ENCODE peak calls at places on chromosomes 4 and X, in eight cellular contexts. W is A549, F is Calu3, Y is stomach, R is astrocyte of the spinal cord, M is foreskin fibroblast, V is GM06990, K is NB4. U is an unnamed sample.

GRCh38 chr4:137213372-137214173 is 318.7 kb downstream of the PCDH18 start:
- DNase-seq in R (peak; percentile 24), M (peak; percentile 64), Y (no peak), K (no peak), V (no peak), W (no peak), F (no peak), U (no peak)

GRCh38 chr4:22483551-22483981 is 32.3 kb downstream of the ADGRA3 start:
- DNase-seq in R (peak; percentile 73), W (no peak), Y (no peak), K (peak; percentile 9), M (peak; percentile 83), V (peak; percentile 63), F (no peak), U (peak; percentile 87)

GRCh38 chr4:148056879-148057278 is 325.0 kb downstream of the ARHGAP10 start:
- DNase-seq in W (peak; percentile 3), Y (peak; percentile 52), K (peak; percentile 89), R (peak; percentile 75), M (peak; percentile 32), F (peak; percentile 28), V (peak; percentile 77), U (peak; percentile 78)

GRCh38 chrX:41616255-41616654 is 72.5 kb upstream of the GPR34 start:
- DNase-seq in M (no peak), V (no peak), W (no peak), F (no peak), R (no peak), K (no peak), Y (no peak), U (no peak)

GRCh38 chr4:142583708-142584107 is 262.4 kb downstream of the INPP4B start:
- DNase-seq in M (no peak), K (no peak), R (no peak), Y (no peak), V (no peak), W (no peak), F (no peak), U (no peak)

GRCh38 chr4:151744614-151745013 is 16.2 kb downstream of the GATB start:
- DNase-seq in R (peak; percentile 93), W (peak; percentile 35), K (no peak), M (peak; percentile 89), Y (no peak), F (peak; percentile 8), V (no peak), U (peak; percentile 59)

GRCh38 chrX:134600714-134601113 is 57.6 kb downstream of the PLAC1 start:
- DNase-seq in Y (no peak), M (peak; percentile 75), R (peak; percentile 59), K (peak; percentile 71), W (no peak), F (no peak), V (peak; percentile 23), U (peak; percentile 40)

GRCh38 chr4:5142726-5143125 is 91.4 kb downstream of the STK32B start:
- DNase-seq in Y (peak; percentile 66), R (peak; percentile 38), M (no peak), V (no peak), K (peak; percentile 70), F (no peak), W (peak; percentile 58), U (peak; percentile 54)

GRCh38 chr4:1097553-1097952 is 15.8 kb downstream of the RNF212 start:
- DNase-seq in F (no peak), V (no peak), Y (no peak), M (no peak), K (no peak), W (no peak), R (no peak), U (no peak)

GRCh38 chr4:81166431-81166830 is 48.6 kb downstream of the PRKG2 start:
- DNase-seq in R (peak; percentile 39), V (no peak), F (no peak), Y (no peak), K (no peak), W (no peak), M (peak; percentile 56), U (peak; percentile 42)

GRCh38 chr4:8188743-8189550 is 10.1 kb upstream of the SH3TC1 start:
- DNase-seq in K (no peak), R (no peak), Y (peak; percentile 82), M (no peak), V (no peak), W (no peak), F (no peak), U (peak; percentile 97)

GRCh38 chrX:109389917-109390316 is 92.0 kb downstream of the GUCY2F start:
- DNase-seq in W (no peak), Y (no peak), K (no peak), R (no peak), M (no peak), F (no peak), V (no peak), U (no peak)

GRCh38 chr4:138910914-138911336 is 104.7 kb upstream of the NOCT start:
- DNase-seq in K (no peak), R (peak; percentile 88), Y (peak; percentile 72), W (peak; percentile 90), F (peak; percentile 55), M (peak; percentile 13), V (no peak), U (peak; percentile 89)

DNA sequence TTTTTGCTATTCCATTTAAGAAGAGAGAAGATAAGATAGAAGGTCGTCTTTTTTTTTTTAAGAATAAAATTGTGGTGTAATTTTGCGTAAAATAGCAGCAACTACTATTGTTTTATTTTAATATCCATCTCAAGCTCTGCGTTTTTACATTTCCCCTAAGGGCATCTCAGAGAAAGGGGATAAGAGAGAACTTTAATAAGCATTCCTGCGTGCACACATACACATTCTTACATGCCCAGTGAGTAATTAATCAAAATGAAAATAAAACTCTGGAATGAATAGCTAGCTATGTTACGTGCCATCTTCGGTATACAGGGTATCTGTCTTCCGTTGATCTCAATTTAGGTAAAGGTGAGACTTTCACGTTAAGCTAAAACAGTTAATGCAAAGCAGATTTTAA is 200.3 kb upstream of the TENM3 start:
- DNase-seq in R (no peak), M (no peak), K (no peak), W (no peak), Y (no peak), V (no peak), F (no peak), U (no peak)
- TF ChIP-seq CTCF in R (no peak), M (no peak), K (no peak), W (no peak), Y (no peak), V (no peak), F (no peak), U (no peak)

GRCh38 chr4:146582864-146583263 is 55.8 kb upstream of the POU4F2 start:
- DNase-seq in F (no peak), R (no peak), V (no peak), K (peak; percentile 14), W (no peak), Y (no peak), M (no peak), U (peak; percentile 35)
- TF ChIP-seq CTCF in F (no peak), R (no peak), V (no peak), K (no peak), W (no peak), Y (no peak), M (peak; percentile 8), U (peak; percentile 32)

GRCh38 chr4:47839259-47839658 is 1.4 kb upstream of the CORIN start:
- DNase-seq in M (no peak), R (peak; percentile 54), V (peak; percentile 36), W (peak; percentile 1), F (no peak), K (peak; percentile 47), Y (no peak), U (no peak)
- TF ChIP-seq CTCF in M (peak; percentile 45), R (peak; percentile 44), V (peak; percentile 57), W (no peak), F (no peak), K (peak; percentile 27), Y (no peak), U (no peak)

GRCh38 chrX:338836-339400 is 20.3 kb upstream of the GTPBP6 start:
- DNase-seq in Y (no peak), K (no peak), W (no peak), M (no peak), V (no peak), R (no peak), F (no peak), U (no peak)
- TF ChIP-seq CTCF in Y (no peak), K (no peak), W (no peak), M (no peak), V (no peak), R (no peak), F (no peak), U (no peak)

DNA sequence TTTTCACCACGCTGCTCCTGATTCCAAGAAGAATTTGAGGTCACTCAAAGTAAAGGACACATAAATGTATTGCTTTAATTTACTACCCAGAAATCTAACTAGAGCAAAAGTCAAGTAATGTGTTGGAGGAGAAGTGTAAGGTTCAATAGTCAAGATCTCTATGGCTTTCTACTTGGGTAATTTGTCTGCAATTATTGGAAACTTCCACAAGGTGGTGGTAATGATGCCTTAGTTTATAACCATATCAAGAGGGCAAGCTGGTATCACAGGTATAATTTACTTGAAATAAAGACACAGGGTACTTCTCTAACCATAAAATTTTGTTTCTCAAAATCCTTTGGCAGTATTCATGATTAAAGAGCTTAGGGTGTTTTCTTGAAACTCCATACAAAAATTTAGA is 10.2 kb upstream of the GRIA3 start:
- DNase-seq in F (no peak), R (no peak), M (no peak), K (peak; percentile 22), V (no peak), Y (no peak), W (peak; percentile 32), U (peak; percentile 30)
- TF ChIP-seq CTCF in F (no peak), R (peak; percentile 13), M (peak; percentile 4), K (peak; percentile 9), V (peak; percentile 30), Y (no peak), W (peak; percentile 19), U (no peak)

GRCh38 chr4:183674153-183674552 is 15.1 kb downstream of the TRAPPC11 start:
- DNase-seq in W (no peak), K (peak; percentile 59), M (no peak), Y (no peak), R (no peak), F (no peak), V (no peak), U (no peak)
- TF ChIP-seq CTCF in W (no peak), K (no peak), M (no peak), Y (no peak), R (no peak), F (no peak), V (no peak), U (no peak)

U was measured in MCF 10A.